ENCODE peak calls at places on chromosomes 2 and 18, in seven cellular contexts. C, P, Y, F, U, N and G are unnamed samples.

GRCh38 chr2:145919507-145919906 is 1399.6 kb upstream of the ZEB2 start:
- DNase-seq in U (peak), P (no peak), Y (no peak), N (no peak), F (no peak), C (no peak), G (no peak)

GRCh38 chr2:98852903-98853302 is 83.1 kb downstream of the CRACDL start:
- DNase-seq in F (no peak), Y (no peak), N (no peak), U (no peak), P (no peak), C (no peak), G (no peak)

GRCh38 chr18:77650799-77651385 is 401.2 kb downstream of the GALR1 start:
- DNase-seq in F (peak), Y (peak), P (peak), N (peak), U (no peak), C (peak), G (peak)

GRCh38 chr2:239393401-239393940 is 7.3 kb downstream of the HDAC4 start:
- DNase-seq in U (no peak), C (no peak), P (no peak), F (no peak), N (peak), Y (no peak), G (no peak)

GRCh38 chr2:222320441-222321395 is 21.9 kb upstream of the PAX3 start:
- DNase-seq in F (peak), U (no peak), P (no peak), C (peak), Y (no peak), N (no peak), G (no peak)

GRCh38 chr2:9879455-9880194 is 36.4 kb downstream of the TAF1B start:
- DNase-seq in P (no peak), Y (no peak), U (no peak), F (no peak), N (no peak), C (no peak), G (no peak)

GRCh38 chr2:77999376-77999775 is 477.2 kb upstream of the LRRTM4 start:
- DNase-seq in U (no peak), C (no peak), F (no peak), P (no peak), N (no peak), Y (no peak), G (no peak)

GRCh38 chr2:105398522-105399206 is at the start of gene FHL2:
- DNase-seq in N (peak), U (peak), Y (peak), P (peak), C (peak), F (peak), G (no peak)

GRCh38 chr2:234488913-234489451 is 7.9 kb downstream of the ARL4C start:
- DNase-seq in Y (no peak), F (no peak), P (no peak), C (no peak), N (no peak), U (no peak), G (no peak)

GRCh38 chr18:56043691-56044090 is 455.7 kb upstream of the TCF4 start:
- DNase-seq in U (no peak), Y (no peak), N (no peak), C (no peak), P (no peak), F (no peak), G (no peak)

GRCh38 chr2:112807233-112807807 is 23.0 kb upstream of the IL1A start:
- DNase-seq in U (no peak), Y (no peak), N (no peak), P (no peak), C (no peak), F (no peak), G (no peak)

GRCh38 chr2:62662548-62662947 is 43.0 kb upstream of the EHBP1 start:
- DNase-seq in N (no peak), C (no peak), Y (no peak), F (no peak), P (no peak), U (no peak), G (no peak)

GRCh38 chr18:48727685-48728084 is 188.9 kb downstream of the CTIF start:
- DNase-seq in C (no peak), Y (no peak), P (no peak), U (no peak), F (no peak), N (peak), G (no peak)

GRCh38 chr2:226985227-226985946 is 149.5 kb downstream of the RHBDD1 start:
- DNase-seq in N (peak), Y (peak), C (peak), F (peak), U (peak), P (no peak), G (peak)

GRCh38 chr18:25168011-25168410 is 184.0 kb downstream of the ZNF521 start:
- DNase-seq in U (no peak), N (no peak), C (peak), P (no peak), Y (no peak), F (no peak), G (no peak)

GRCh38 chr2:159795781-159796667 is 2.0 kb downstream of the CD302 start:
- DNase-seq in Y (no peak), P (no peak), N (no peak), U (no peak), F (peak), C (no peak), G (no peak)
- H3K4me3 ChIP-seq in Y (no peak), P (no peak), N (no peak), U (no peak), F (peak), C (no peak), G (no peak)

DNA sequence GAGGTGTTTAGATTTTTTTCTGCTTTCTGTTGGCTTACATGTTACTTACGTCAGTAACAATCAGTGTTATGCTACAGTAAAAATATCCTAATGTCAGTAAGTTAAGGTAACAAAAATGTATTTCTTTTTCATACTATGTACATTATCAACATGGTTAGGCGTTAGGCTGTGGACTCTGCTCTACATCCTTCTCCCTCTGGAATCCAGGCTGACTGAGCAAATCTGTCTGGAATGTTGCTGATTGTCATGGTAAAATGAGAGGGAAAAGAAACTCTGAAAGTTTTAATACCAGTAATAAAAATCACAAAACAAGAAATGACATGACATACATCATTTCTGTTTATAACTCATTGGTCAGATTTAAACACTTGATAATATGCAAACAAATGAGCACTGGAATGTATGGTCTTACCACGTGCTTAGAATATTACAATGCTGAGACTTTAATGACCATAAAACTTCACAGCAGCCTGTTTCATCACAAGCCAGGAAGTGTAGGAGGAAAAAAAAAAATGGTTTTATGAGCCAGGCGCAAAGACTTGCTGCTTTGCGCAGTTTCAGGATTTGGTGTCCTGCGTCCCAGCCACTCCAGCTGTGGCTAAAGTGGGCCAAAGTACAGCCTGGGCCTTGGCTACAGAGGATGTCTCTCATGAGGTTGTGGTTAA is 252.4 kb downstream of the FSIP2 start:
- DNase-seq in P (no peak), C (no peak), F (peak), Y (no peak), U (peak), N (peak), G (peak)
- H3K4me3 ChIP-seq in P (no peak), C (no peak), F (no peak), Y (no peak), U (no peak), N (no peak), G (no peak)

DNA sequence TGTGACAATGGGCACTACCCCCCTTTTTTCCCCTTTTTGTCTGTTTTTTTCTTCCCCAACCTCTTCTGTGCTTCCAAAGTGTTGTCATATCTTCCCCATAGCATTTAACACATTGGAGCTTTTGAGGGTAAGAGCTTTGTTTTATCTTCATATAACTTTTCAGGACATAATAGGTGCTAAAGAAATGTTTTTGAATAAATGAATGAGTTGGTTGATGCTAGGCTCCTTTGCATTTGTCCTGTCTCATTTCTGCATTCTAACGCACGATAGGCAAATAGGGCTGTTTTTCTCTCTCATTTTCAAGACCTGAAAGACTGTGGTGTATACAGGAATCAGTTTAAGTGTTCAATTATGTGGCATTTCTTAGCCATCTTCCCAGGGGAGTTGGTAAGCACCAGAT is 832 bp upstream of the COPS7B start:
- DNase-seq in N (no peak), U (no peak), P (no peak), C (no peak), F (no peak), Y (no peak), G (no peak)
- H3K4me3 ChIP-seq in N (peak), U (no peak), P (no peak), C (peak), F (peak), Y (peak), G (no peak)

DNA sequence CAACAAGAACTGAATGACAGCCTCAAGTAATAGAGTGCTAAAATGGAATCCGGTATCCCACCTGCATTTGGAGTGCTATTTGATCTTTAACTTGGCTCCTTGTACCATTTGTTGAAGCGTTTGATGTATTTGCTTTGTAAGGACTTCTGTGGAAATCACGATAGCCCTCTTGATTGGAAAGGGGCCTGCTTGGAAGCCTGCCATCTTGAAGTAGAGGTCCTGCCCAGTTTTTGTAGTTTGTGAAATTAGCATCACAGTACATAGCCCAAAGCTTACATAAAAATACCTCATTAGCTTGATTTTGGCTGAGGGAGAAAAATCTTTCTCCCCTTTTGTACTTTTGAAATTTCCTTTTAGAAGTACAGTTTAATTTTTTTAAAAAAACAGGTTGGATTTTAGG is 2.7 kb downstream of the CDCA7 start:
- DNase-seq in Y (no peak), U (no peak), C (no peak), P (no peak), F (no peak), N (no peak), G (no peak)
- H3K4me3 ChIP-seq in Y (no peak), U (no peak), C (peak), P (no peak), F (peak), N (no peak), G (no peak)

GRCh38 chr2:108619916-108620620 is 85.8 kb downstream of the LIMS1 start:
- DNase-seq in C (no peak), Y (no peak), U (no peak), N (no peak), F (no peak), P (no peak), G (no peak)
- H3K4me3 ChIP-seq in C (no peak), Y (no peak), U (no peak), N (no peak), F (no peak), P (no peak), G (no peak)

DNA sequence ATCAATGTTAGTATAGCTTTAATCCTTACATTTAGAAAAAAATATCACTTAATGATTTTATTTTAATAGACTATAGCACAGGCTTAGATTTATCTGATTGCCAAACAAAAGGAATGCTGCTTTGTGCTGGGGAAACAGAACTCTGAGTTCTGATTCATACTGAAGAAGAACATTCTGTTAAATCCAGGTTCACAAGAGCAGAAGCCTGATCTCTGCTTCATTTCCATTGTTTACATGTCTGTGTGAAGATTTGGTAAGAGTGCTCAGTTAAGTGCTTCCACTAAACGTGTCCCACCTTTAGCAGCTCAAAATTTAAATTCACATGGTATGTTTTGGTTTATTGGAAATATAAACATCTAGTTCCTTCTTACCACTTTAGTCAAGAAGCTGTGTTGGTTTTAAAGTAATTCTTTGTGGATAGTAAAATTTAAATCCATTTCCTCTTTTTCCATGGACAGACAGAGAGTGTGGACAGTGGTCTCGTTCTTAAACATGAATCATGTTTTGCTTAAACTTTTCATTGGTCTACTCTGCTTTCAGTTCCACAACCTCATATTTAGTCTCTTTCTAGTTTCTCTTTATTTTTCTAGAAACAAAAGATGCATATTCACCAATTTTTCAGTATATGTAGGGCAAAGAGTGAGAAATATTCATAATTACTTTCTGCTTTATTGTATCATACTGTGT is 59.1 kb downstream of the NYAP2 start:
- DNase-seq in F (peak), U (no peak), Y (no peak), N (no peak), C (no peak), P (no peak), G (no peak)
- H3K4me3 ChIP-seq in F (no peak), U (no peak), Y (no peak), N (no peak), C (no peak), P (no peak), G (no peak)

GRCh38 chr2:30164131-30164925 is 17.5 kb downstream of the YPEL5 start:
- DNase-seq in U (peak), Y (no peak), P (no peak), F (no peak), C (no peak), N (no peak), G (no peak)
- H3K4me3 ChIP-seq in U (no peak), Y (no peak), P (no peak), F (no peak), C (no peak), N (no peak), G (no peak)

DNA sequence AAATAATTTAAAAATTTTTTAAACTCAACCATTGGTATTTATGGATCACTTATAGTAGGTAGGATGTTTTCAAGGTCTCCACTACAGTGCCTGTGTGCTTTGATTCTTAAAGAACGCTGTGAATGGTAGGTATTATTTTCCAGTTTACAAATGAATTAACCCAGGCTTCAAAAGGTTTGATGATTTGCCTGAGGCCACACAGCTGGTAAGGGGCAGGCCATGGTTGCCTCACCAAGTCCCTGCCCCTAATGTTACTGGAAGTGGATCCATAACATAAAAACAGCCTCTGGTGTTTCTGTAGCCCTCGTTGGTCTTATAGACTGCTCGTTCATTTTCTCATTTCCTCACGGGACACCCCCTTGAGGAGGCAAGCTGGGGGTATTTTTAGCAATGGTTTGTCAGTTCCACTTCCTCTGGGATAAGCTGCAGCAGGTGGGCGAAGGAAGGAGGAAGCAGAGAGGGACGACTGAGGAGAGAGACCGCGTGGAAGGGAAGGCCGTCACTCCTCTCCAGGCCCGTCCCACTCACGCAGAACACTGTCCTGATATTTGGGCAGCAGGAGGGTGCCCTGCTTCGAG is 32.9 kb upstream of the NDUFV2 start:
- DNase-seq in Y (no peak), P (no peak), F (no peak), C (no peak), U (no peak), N (no peak), G (no peak)
- H3K4me3 ChIP-seq in Y (no peak), P (no peak), F (no peak), C (no peak), U (no peak), N (no peak), G (no peak)